ENCODE peak calls at places on chromosomes 5 and 9, in six cellular contexts. M, B, F, S, L and D are unnamed samples.
A peak's percentile ranks its signal among the peaks of the same experiment; 100 is the strongest.

GRCh38 chr5:142063878-142064331 is 44.7 kb upstream of the NDFIP1 start:
- DNase-seq in F (peak; percentile 95), B (peak; percentile 38), S (peak; percentile 66), L (peak; percentile 98), M (peak; percentile 47), D (peak; percentile 11)

GRCh38 chr5:42858709-42859108 is 47.0 kb upstream of the SELENOP start:
- DNase-seq in L (no peak), S (no peak), M (no peak), F (no peak), B (peak; percentile 26), D (no peak)

GRCh38 chr9:1918642-1919041 is 96.5 kb upstream of the SMARCA2 start:
- DNase-seq in F (no peak), L (no peak), B (no peak), S (no peak), M (no peak), D (no peak)

GRCh38 chr9:100064872-100065581 is 33.8 kb downstream of the ERP44 start:
- DNase-seq in S (no peak), L (no peak), B (no peak), M (no peak), F (no peak), D (no peak)

GRCh38 chr5:116518423-116518822 is 56.2 kb downstream of the SEMA6A start:
- DNase-seq in M (peak; percentile 52), L (no peak), F (no peak), S (no peak), B (no peak), D (no peak)

GRCh38 chr5:176402684-176403083 is 13.7 kb downstream of the CLTB start:
- DNase-seq in S (no peak), M (peak; percentile 85), F (peak; percentile 22), B (no peak), L (peak; percentile 28), D (no peak)

GRCh38 chr5:179768326-179769085 is 25.3 kb upstream of the LTC4S start:
- DNase-seq in M (no peak), F (no peak), S (no peak), L (no peak), B (no peak), D (no peak)

GRCh38 chr9:129458155-129458661 is 162.7 kb downstream of the C9orf50 start:
- DNase-seq in B (no peak), F (no peak), S (peak; percentile 48), L (no peak), M (peak; percentile 72), D (peak; percentile 45)

DNA sequence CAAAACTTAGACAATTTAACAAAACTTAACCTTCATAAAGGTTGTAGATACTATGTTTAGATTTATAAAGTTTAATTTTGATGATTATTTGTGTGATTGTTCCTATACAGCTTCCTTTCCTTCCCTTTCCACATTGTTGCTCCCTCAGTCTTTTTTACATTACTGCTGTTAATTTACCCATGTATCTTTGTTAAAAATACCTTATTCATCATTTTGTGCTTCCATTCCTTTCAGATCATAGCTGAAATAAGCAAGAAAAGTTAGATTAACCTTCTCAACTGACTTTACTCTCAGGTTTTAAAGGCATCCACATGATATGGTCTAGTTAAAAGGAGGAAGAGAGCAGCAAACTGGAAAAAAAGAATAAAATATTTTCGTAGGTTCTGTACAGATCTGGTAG is 2.0 kb downstream of the SMAD5 start:
- DNase-seq in L (no peak), B (no peak), M (no peak), S (no peak), F (no peak), D (no peak)
- H3K4me3 ChIP-seq in L (no peak overlapping the region), B (no peak overlapping the region), M (no peak overlapping the region), S (no peak overlapping the region), F (no peak overlapping the region), D (no peak overlapping the region)

GRCh38 chr5:1931590-1932138 is 48.9 kb upstream of the IRX4 start:
- DNase-seq in S (peak; percentile 81), M (no peak), B (no peak), L (peak; percentile 67), F (no peak), D (no peak)
- H3K4me3 ChIP-seq in S (peak overlapping the region; percentile 38), M (peak overlapping the region; percentile 1), B (peak overlapping the region; percentile 4), L (peak overlapping the region; percentile 51), F (peak overlapping the region; percentile 0), D (no peak overlapping the region)

GRCh38 chr9:34374905-34375552 is 1.7 kb downstream of the MYORG start:
- DNase-seq in F (no peak), M (peak; percentile 88), S (peak; percentile 70), L (no peak), B (no peak), D (no peak)
- H3K4me3 ChIP-seq in F (no peak overlapping the region), M (no peak overlapping the region), S (no peak overlapping the region), L (no peak overlapping the region), B (no peak overlapping the region), D (no peak overlapping the region)

GRCh38 chr9:80076105-80076504 is 504.3 kb downstream of the TLE4 start:
- DNase-seq in F (no peak), B (no peak), M (no peak), S (no peak), L (no peak), D (no peak)
- H3K4me3 ChIP-seq in F (no peak overlapping the region), B (no peak overlapping the region), M (no peak overlapping the region), S (no peak overlapping the region), L (no peak overlapping the region), D (no peak overlapping the region)

GRCh38 chr9:85742630-85742928 is 825 bp upstream of the AGTPBP1 start:
- DNase-seq in B (no peak), L (no peak), S (no peak), M (no peak), F (no peak), D (no peak)

GRCh38 chr9:85744481-85744880 is 2.7 kb upstream of the AGTPBP1 start:
- DNase-seq in S (no peak), M (no peak), F (no peak), L (no peak), B (no peak), D (no peak)

GRCh38 chr9:85741875-85742629 is at the start of gene AGTPBP1:
- DNase-seq in B (peak; percentile 89), F (peak; percentile 97), M (peak; percentile 99), L (peak; percentile 97), S (peak; percentile 99), D (peak; percentile 97)

GRCh38 chr9:85745203-85745602 is 3.4 kb upstream of the AGTPBP1 start:
- DNase-seq in M (no peak), F (no peak), L (no peak), B (no peak), S (no peak), D (no peak)

GRCh38 chr9:85743290-85744128 is 1.8 kb upstream of the AGTPBP1 start:
- DNase-seq in F (peak; percentile 66), L (no peak), B (peak; percentile 46), S (no peak), M (peak; percentile 63), D (no peak)
- H3K4me3 ChIP-seq in F (no peak overlapping the region), L (no peak overlapping the region), B (no peak overlapping the region), S (no peak overlapping the region), M (no peak overlapping the region), D (no peak overlapping the region)

GRCh38 chr5:132295505-132296411 is 1.6 kb downstream of the SLC22A4 start:
- DNase-seq in M (no peak), F (no peak), L (no peak), B (no peak), S (no peak), D (no peak)
- H3K4me3 ChIP-seq in M (peak overlapping the region; percentile 10), F (no peak overlapping the region), L (peak overlapping the region; percentile 65), B (no peak overlapping the region), S (no peak overlapping the region), D (no peak overlapping the region)

GRCh38 chr9:94937214-94937903 is 210.9 kb downstream of the AOPEP start:
- DNase-seq in L (no peak), M (no peak), B (no peak), S (no peak), F (no peak), D (no peak)
- H3K4me3 ChIP-seq in L (no peak overlapping the region), M (no peak overlapping the region), B (no peak overlapping the region), S (no peak overlapping the region), F (no peak overlapping the region), D (no peak overlapping the region)

GRCh38 chr5:54469655-54470054 is 14.2 kb downstream of the HSPB3 start:
- DNase-seq in S (no peak), L (no peak), M (no peak), B (no peak), F (no peak), D (no peak)
- H3K4me3 ChIP-seq in S (no peak overlapping the region), L (peak overlapping the region; percentile 29), M (no peak overlapping the region), B (no peak overlapping the region), F (peak overlapping the region; percentile 64), D (no peak overlapping the region)